ENCODE peak calls at places on chromosomes 2 and 18, in four cellular contexts. F, B, W and N are unnamed samples. For H3K4me1, the result is how much of the 10 kb centered on the place peaks cover.

GRCh38 chr2:68318686-68319396 is 908 bp downstream of the CNRIP1 start:
- DNase-seq in F (no peak), W (peak), B (no peak), N (no peak)

GRCh38 chr2:107808986-107809385 is 17.7 kb upstream of the RGPD4 start:
- DNase-seq in B (no peak), F (no peak), W (no peak), N (no peak)

GRCh38 chr2:62660582-62661262 is 44.8 kb upstream of the EHBP1 start:
- DNase-seq in W (no peak), F (no peak), B (no peak), N (no peak)

GRCh38 chr18:33184918-33185317 is 255.6 kb downstream of the CCDC178 start:
- DNase-seq in W (no peak), F (no peak), B (no peak), N (no peak)

GRCh38 chr2:95284886-95285541 is 10.8 kb downstream of the PROM2 start:
- DNase-seq in B (no peak), F (no peak), W (no peak), N (no peak)

GRCh38 chr18:74256190-74256589 is 35.6 kb downstream of the CYB5A start:
- DNase-seq in B (no peak), W (no peak), F (no peak), N (no peak)

GRCh38 chr2:143730155-143730949 is 601.1 kb downstream of the ARHGAP15 start:
- DNase-seq in W (no peak), F (no peak), B (no peak), N (no peak)

GRCh38 chr2:37582911-37583310 is 88.5 kb downstream of the CDC42EP3 start:
- DNase-seq in F (no peak), W (no peak), B (no peak), N (peak)

GRCh38 chr2:159124931-159125467 is 156.6 kb downstream of the TANC1 start:
- DNase-seq in B (peak), W (peak), F (no peak), N (no peak)

GRCh38 chr2:235129856-235130255 is 178.0 kb downstream of the SH3BP4 start:
- DNase-seq in W (no peak), B (no peak), F (no peak), N (no peak)

GRCh38 chr2:203858176-203858575 is 9.4 kb upstream of the CTLA4 start:
- DNase-seq in B (no peak), W (no peak), F (no peak), N (no peak)

GRCh38 chr2:162582357-162582798 is 238.4 kb downstream of the GCA start:
- DNase-seq in F (no peak), B (no peak), W (peak), N (no peak)

GRCh38 chr2:10410001-10410671 is 38.0 kb downstream of the ODC1 start:
- DNase-seq in F (no peak), B (no peak), W (no peak), N (no peak)

GRCh38 chr2:126657636-126658315 is 1.8 kb downstream of the GYPC start:
- DNase-seq in B (peak), F (peak), W (peak), N (peak)

GRCh38 chr2:95531254-95531771 is 46.8 kb upstream of the TRIM43B start:
- DNase-seq in F (no peak), W (no peak), B (no peak), N (no peak)

GRCh38 chr2:133377021-133377481 is 191.2 kb downstream of the NCKAP5 start:
- DNase-seq in F (no peak), B (no peak), W (no peak), N (no peak)

GRCh38 chr18:39675358-39675757 is 2109.8 kb upstream of the CELF4 start:
- DNase-seq in W (peak), F (no peak), B (no peak), N (no peak)

GRCh38 chr2:29916571-29916970 is 4.8 kb downstream of the ALK start:
- DNase-seq in W (no peak), F (no peak), B (no peak), N (no peak)

GRCh38 chr2:43356774-43357173 is 130.4 kb upstream of the ZFP36L2 start:
- DNase-seq in F (no peak), B (no peak), W (no peak), N (no peak)

GRCh38 chr2:70418514-70418913 is 116.6 kb upstream of the FAM136A start:
- DNase-seq in F (no peak), B (no peak), W (no peak), N (no peak)

GRCh38 chr2:8922431-8922830 is 81.1 kb downstream of the MBOAT2 start:
- DNase-seq in W (peak), F (no peak), B (no peak), N (no peak)

GRCh38 chr2:120231974-120232635 is 8.9 kb upstream of the TMEM185B start:
- DNase-seq in B (peak), W (no peak), F (peak), N (peak)

GRCh38 chr2:121080013-121080772 is 204.8 kb downstream of the TFCP2L1 start:
- DNase-seq in F (peak), B (peak), W (peak), N (no peak)

GRCh38 chr2:236747925-236748324 is 178.3 kb downstream of the ACKR3 start:
- DNase-seq in F (no peak), B (no peak), W (no peak), N (no peak)

GRCh38 chr2:101188683-101189405 is 37.7 kb upstream of the TBC1D8 start:
- DNase-seq in W (peak), B (no peak), F (no peak), N (no peak)

GRCh38 chr2:234974501-234975385 is 22.9 kb downstream of the SH3BP4 start:
- DNase-seq in F (no peak), W (no peak), B (peak), N (no peak)

GRCh38 chr18:36329684-36330434 is 32.3 kb downstream of the FHOD3 start:
- DNase-seq in B (no peak), W (no peak), F (no peak), N (no peak)

GRCh38 chr2:189016311-189016830 is 42.2 kb downstream of the COL3A1 start:
- DNase-seq in B (no peak), F (no peak), W (no peak), N (no peak)

GRCh38 chr2:25981596-25982272 is 563 bp downstream of the KIF3C start:
- DNase-seq in W (peak), B (no peak), F (no peak), N (no peak)

GRCh38 chr2:143974262-143974661 is 545.7 kb downstream of the ZEB2 start:
- DNase-seq in F (no peak), W (no peak), B (no peak), N (no peak)

GRCh38 chr2:218832081-218832480 is 478 bp upstream of the PRKAG3 start:
- DNase-seq in W (no peak), B (no peak), F (no peak), N (no peak)
- H3K4me1 ChIP-seq in W (under half), B (under half), F (under half), N (under half)

DNA sequence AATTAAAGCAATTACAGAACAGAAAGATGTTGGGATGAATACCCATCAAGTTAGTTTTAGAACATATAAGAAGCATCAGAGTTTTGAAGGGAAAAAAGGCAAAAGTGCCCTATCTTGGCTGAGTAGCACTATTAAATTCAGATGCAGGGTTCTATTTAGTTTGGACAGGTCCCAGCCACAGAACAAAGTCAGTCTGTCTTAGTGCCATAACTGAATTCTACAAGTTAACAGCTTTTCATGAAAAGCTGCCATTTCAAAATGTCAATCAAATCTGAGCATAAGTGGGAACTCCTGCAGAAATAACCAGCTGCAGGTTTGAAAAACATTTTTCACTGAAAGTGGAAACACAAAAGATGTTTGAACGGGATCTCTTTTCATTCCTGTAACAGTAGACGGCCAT is 160.4 kb downstream of the SRBD1 start:
- DNase-seq in W (no peak), F (no peak), B (no peak), N (no peak)
- H3K4me1 ChIP-seq in W (under half), F (under half), B (under half), N (under half)

DNA sequence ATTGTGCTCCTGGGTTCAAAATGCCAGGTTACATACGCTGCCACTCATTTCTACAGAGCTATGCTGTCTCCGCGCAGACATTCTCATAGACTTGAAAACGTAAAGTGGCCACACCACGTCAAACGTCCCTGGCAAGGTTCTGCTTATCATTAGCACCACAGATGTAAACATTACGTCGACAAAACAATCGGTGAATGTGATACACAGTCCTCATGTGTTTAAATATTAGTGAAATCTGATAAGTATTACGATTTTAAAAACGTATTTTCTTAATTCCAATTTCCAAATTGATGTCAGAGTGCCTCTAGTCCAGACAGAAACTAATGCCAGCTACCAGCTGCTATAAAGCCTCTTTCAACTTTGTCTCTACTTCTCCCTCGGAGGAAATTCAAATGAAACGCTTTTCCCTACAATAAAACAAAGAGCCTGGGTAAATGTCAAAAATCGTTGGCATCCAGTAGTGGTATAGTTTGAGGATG is 1.1 kb downstream of the STK17B start:
- DNase-seq in B (peak), F (no peak), W (peak), N (no peak)
- H3K4me1 ChIP-seq in B (under half), F (under half), W (under half), N (under half)

GRCh38 chr18:63307555-63308200 is 11.9 kb downstream of the BCL2 start:
- DNase-seq in F (no peak), B (no peak), W (no peak), N (no peak)
- H3K4me1 ChIP-seq in F (under half), B (under half), W (under half), N (half or more)